ENCODE peak calls at places on chromosomes 6 and 20, in five cellular contexts. I, M, D, P and O are unnamed samples.

GRCh38 chr6:2132416-2132815 is 113.0 kb downstream of the GMDS start:
- DNase-seq in P (no peak), M (no peak), D (no peak), I (no peak), O (no peak)

GRCh38 chr20:31758521-31758920 is 19.4 kb downstream of the TPX2 start:
- DNase-seq in D (no peak), M (no peak), I (no peak), P (no peak), O (no peak)

GRCh38 chr20:19552144-19552895 is 205.7 kb upstream of the RIN2 start:
- DNase-seq in M (no peak), P (peak), I (no peak), D (no peak), O (no peak)

GRCh38 chr6:104940881-104941693 is 15.8 kb upstream of the LIN28B start:
- DNase-seq in P (no peak), M (no peak), I (peak), D (peak), O (no peak)

GRCh38 chr6:127737009-127737486 is 160.1 kb downstream of the C6orf58 start:
- DNase-seq in P (no peak), I (peak), D (no peak), M (peak), O (peak)

GRCh38 chr6:151254451-151255081 is 14.8 kb downstream of the AKAP12 start:
- DNase-seq in I (no peak), P (no peak), D (no peak), M (no peak), O (peak)

GRCh38 chr6:112620832-112621569 is 273.9 kb downstream of the RFPL4B start:
- DNase-seq in I (no peak), D (no peak), M (no peak), P (no peak), O (no peak)

GRCh38 chr6:143027058-143027457 is 33.6 kb upstream of the AIG1 start:
- DNase-seq in I (no peak), P (no peak), M (peak), D (peak), O (no peak)

GRCh38 chr6:151240861-151241642 is 1.3 kb downstream of the AKAP12 start:
- DNase-seq in M (no peak), I (peak), D (peak), P (peak), O (no peak)

GRCh38 chr6:90421656-90422055 is 125.0 kb upstream of the BACH2 start:
- DNase-seq in M (no peak), I (no peak), P (no peak), D (no peak), O (no peak)

GRCh38 chr20:47265214-47265613 is 91.3 kb downstream of the ZMYND8 start:
- DNase-seq in D (no peak), I (no peak), P (no peak), M (no peak), O (no peak)

GRCh38 chr20:47263502-47264084 is 92.9 kb downstream of the ZMYND8 start:
- DNase-seq in I (no peak), P (peak), D (no peak), M (peak), O (no peak)

GRCh38 chr20:47262008-47262364 is 94.5 kb downstream of the ZMYND8 start:
- DNase-seq in M (no peak), P (no peak), D (no peak), I (peak), O (no peak)

GRCh38 chr20:47263080-47263479 is 93.4 kb downstream of the ZMYND8 start:
- DNase-seq in I (no peak), D (no peak), M (no peak), P (no peak), O (no peak)

GRCh38 chr20:47262365-47263013 is 94.0 kb downstream of the ZMYND8 start:
- DNase-seq in D (no peak), M (peak), I (peak), P (no peak), O (no peak)
- H3K4me3 ChIP-seq in D (no peak), M (peak), I (peak), P (no peak), O (no peak)

GRCh38 chr20:57465486-57465885 is 59.5 kb downstream of the CTCFL start:
- DNase-seq in P (no peak), I (no peak), D (no peak), M (no peak), O (no peak)

GRCh38 chr20:57465943-57466342 is 59.0 kb downstream of the CTCFL start:
- DNase-seq in M (peak), I (no peak), D (no peak), P (no peak), O (no peak)

GRCh38 chr20:57462781-57463180 is 62.2 kb downstream of the CTCFL start:
- DNase-seq in P (no peak), D (no peak), M (no peak), I (no peak), O (no peak)

GRCh38 chr20:57461726-57462125 is 63.2 kb downstream of the CTCFL start:
- DNase-seq in I (no peak), D (no peak), P (no peak), M (no peak), O (no peak)

GRCh38 chr20:57464642-57465211 is 60.2 kb downstream of the CTCFL start:
- DNase-seq in I (no peak), P (no peak), M (peak), D (no peak), O (no peak)
- TF ChIP-seq CTCF in I (peak), P (no peak), M (peak), D (no peak), O (no peak)

DNA sequence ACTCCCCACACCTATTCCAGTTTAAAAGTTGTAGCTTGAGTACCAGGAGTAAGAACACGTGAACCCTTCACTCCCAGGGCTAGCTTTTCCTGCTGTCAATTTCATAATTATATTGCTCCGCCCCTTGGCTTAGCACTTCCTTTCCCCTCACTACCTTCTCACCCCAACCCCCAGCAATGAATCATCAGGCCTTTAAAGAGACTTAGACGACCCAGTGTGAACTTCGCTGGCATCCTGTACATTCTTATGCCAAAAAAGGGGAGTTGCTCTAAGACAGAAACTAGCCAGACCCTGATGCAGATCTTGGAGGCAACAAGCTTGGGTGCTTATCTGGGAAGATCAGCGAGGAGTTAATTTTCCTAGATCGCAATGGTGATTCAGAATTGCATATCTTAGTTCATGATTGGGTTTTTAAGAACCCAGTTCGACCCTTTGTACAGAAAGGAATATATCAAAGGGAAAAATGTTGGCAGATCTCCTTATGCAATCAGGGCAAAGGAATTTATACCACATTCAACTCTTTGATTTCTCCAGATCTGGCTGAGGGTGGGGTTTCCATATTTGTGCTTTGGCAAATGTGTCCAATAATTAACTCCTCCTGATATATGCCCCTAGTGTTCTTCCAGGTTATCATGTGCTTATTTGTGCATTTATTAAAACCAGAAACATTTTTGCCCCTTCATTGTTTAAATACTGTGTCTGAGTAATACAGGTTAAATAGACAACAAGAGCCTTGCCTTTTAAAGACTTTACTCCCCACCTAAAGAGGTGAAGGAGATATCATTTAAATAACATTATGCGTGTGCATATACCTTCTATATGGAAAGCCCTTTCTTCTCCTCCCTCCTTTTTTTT is 8.1 kb upstream of the ATXN1 start:
- DNase-seq in D (no peak), P (peak), M (no peak), I (peak), O (no peak)
- H3K4me3 ChIP-seq in D (no peak), P (no peak), M (no peak), I (no peak), O (no peak)

DNA sequence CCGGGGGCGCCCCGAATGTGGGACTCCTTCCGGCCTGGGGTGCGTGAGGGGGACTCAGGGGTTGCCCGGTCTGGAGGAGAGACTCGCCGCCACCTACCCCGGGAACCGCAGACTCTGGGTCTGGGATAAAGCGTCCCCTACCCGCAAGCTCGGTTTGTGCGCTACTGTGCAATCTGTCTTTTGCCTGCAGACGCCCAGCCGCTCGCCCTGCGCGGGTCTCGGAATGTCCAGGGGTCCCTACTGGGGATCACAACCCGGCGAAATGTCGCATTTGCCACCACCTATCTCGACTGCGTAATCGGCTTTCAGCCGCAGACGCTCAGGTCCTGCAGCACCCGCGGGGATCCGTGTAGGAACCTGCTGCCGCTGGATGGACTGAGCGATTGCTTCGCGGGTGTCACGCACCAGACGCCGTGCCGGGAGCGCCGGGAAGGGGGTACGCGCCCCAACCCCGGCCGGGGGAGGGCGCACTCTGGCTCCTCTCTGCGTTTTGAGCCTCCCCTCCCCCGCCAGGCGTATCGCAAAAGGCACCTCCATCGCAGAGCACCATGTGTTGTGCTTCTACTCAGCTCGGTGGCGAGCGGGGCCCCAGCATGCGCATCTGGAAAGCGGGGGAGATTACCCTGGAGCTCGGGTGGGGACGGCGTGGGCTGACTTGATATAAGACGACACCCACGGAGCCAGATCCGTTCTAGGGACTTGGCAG is 824 bp upstream of the PTPRA start:
- DNase-seq in D (peak), P (peak), M (peak), I (peak), O (no peak)
- TF ChIP-seq CTCF in D (no peak), P (no peak), M (peak), I (peak), O (peak)

DNA sequence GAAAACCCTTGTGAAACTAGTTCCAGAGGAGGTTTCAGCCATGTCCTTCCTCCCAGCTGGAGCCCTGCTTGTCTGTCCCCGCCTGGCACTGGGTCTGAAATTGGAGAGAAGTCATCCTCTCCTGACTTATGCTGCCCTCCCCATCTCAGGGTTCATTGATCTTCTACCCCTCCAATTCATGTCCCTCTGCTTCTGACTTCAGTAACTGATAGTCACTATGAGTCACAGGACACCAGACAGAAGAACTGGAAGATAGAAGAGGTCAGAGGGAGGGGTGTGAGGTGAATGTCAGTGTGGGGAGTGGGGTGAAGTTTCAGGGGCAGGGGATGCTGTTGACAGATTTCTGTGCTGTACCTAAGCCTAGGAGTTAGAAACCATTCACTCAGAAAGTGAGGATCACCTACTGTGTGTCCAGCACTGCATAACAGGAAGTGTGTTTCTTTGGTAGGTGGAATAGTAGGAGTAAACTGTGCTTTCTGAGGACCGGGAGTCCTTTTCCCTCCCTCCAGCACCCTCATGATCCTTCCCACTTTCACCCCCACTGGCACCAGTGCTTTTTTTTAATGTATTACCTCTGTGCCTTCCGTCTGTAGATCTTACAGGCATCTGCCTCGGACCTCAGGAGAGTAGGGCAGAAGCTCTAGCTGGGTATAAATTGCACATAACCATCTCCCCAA is 627 bp upstream of the RPP21 start:
- DNase-seq in D (no peak), P (no peak), I (no peak), M (no peak), O (no peak)
- H3K4me3 ChIP-seq in D (no peak), P (no peak), I (no peak), M (peak), O (no peak)

GRCh38 chr6:6002005-6002808 is 4.5 kb downstream of the NRN1 start:
- DNase-seq in I (no peak), P (no peak), M (no peak), D (no peak), O (no peak)
- TF ChIP-seq CTCF in I (no peak), P (no peak), M (no peak), D (no peak), O (no peak)

DNA sequence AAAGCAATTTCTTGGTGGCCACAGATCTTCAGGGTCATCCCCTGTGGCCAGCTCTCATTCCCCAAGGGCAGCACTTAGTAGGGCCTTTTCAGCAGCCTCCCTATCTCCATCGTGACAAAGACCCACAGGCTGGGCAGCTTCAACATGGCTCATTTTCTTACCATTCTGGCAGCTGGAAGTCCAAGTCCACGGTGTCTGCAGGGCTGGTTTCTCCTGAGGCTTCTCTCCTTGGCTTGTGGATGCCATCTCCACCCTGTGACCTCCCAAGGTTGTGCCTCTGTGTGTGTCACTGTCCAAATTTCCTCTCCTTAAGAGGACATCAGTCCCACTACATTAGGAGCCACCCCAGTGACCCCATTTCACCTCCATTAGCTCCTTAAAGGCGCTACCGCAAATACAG is 161.7 kb downstream of the CDH4 start:
- DNase-seq in M (no peak), P (no peak), I (no peak), D (no peak), O (no peak)
- H3K4me3 ChIP-seq in M (no peak), P (no peak), I (no peak), D (no peak), O (no peak)

GRCh38 chr6:132270745-132271414 is 130.4 kb downstream of the MOXD1 start:
- DNase-seq in D (no peak), M (peak), I (no peak), P (no peak), O (no peak)

GRCh38 chr6:132279592-132280139 is 121.6 kb downstream of the MOXD1 start:
- DNase-seq in D (peak), P (peak), M (peak), I (peak), O (no peak)

GRCh38 chr6:132272776-132273175 is 128.5 kb downstream of the MOXD1 start:
- DNase-seq in M (no peak), P (no peak), I (no peak), D (no peak), O (peak)

DNA sequence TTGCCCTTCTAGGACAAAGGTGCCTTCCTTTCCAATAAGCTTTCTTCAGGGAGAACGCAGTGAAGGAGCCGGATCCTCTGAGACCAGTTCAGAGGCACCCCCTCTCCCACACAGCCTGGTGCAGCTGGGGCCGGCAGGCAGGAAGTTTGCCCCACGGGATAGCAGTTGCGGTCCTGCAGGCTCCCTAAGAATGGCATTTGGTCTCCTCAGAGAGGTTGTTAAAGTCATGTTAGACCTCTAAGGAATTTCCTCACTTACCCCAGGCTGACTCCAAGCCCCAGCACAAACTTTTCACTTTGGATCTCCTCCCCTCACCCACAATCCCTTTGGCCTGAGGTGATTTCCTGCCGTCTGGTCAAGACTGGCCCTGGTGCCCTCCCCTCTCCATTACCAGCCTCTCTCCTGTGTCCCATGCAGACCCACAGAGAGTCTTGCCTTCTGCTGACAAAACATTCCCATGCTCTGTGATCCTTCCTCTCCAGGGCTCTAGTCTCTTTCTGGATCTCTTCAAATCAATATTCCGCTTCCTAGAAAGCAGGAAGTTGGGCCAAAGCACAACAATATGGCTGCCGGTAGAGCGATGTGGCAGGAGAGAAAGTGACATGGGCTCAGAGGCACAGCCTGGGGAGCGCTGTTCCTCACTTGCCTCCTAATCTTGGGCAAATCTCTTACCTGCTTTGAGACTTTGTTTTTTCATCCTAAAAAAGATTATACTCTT is 125.9 kb downstream of the MOXD1 start:
- DNase-seq in P (no peak), D (no peak), M (no peak), I (no peak), O (no peak)
- TF ChIP-seq CTCF in P (no peak), D (no peak), M (no peak), I (no peak), O (no peak)